ENCODE peak calls at places on chromosomes 16 and 17, in four cellular contexts. One of them, this sample, is unnamed.

GRCh38 chr17:18949566-18949965 is 2.4 kb upstream of the SLC5A10 start:
- DNase-seq in lower leg skin: no peak
- DNase-seq in non-pigmented ciliary epithelial cell: no peak
- DNase-seq in NCI-H1105 treated with DMSO at 0.1 percent for 48 hours: no peak
- DNase-seq in this sample: no peak

GRCh38 chr16:66442502-66443268 is 15.6 kb downstream of the BEAN1 start:
- DNase-seq in non-pigmented ciliary epithelial cell: no peak
- DNase-seq in lower leg skin: no peak
- DNase-seq in NCI-H1105 treated with DMSO at 0.1 percent for 48 hours: no peak
- DNase-seq in this sample: no peak

GRCh38 chr17:74842599-74843351 is 16.9 kb downstream of the GRIN2C start:
- DNase-seq in non-pigmented ciliary epithelial cell: no peak
- DNase-seq in lower leg skin: no peak
- DNase-seq in NCI-H1105 treated with DMSO at 0.1 percent for 48 hours: peak
- DNase-seq in this sample: peak

GRCh38 chr17:38798614-38799500 is 499 bp downstream of the PIP4K2B start:
- DNase-seq in non-pigmented ciliary epithelial cell: no peak
- DNase-seq in lower leg skin: peak
- DNase-seq in NCI-H1105 treated with DMSO at 0.1 percent for 48 hours: peak
- DNase-seq in this sample: peak

GRCh38 chr16:31072540-31073072 is 1.4 kb downstream of the ZNF668 start:
- DNase-seq in lower leg skin: no peak
- DNase-seq in non-pigmented ciliary epithelial cell: no peak
- DNase-seq in NCI-H1105 treated with DMSO at 0.1 percent for 48 hours: no peak
- DNase-seq in this sample: peak

GRCh38 chr17:28983286-28984240 is 22.3 kb downstream of the SEZ6 start:
- DNase-seq in lower leg skin: no peak
- DNase-seq in NCI-H1105 treated with DMSO at 0.1 percent for 48 hours: no peak
- DNase-seq in non-pigmented ciliary epithelial cell: no peak
- DNase-seq in this sample: no peak

GRCh38 chr16:30010817-30011504 is at the start of gene DOC2A:
- DNase-seq in lower leg skin: no peak
- DNase-seq in non-pigmented ciliary epithelial cell: no peak
- DNase-seq in NCI-H1105 treated with DMSO at 0.1 percent for 48 hours: peak
- DNase-seq in this sample: no peak

GRCh38 chr17:20988001-20988641 is 54.7 kb downstream of the USP22 start:
- DNase-seq in lower leg skin: no peak
- DNase-seq in NCI-H1105 treated with DMSO at 0.1 percent for 48 hours: no peak
- DNase-seq in non-pigmented ciliary epithelial cell: no peak
- DNase-seq in this sample: no peak

GRCh38 chr16:88487920-88488842 is 35.1 kb downstream of the ZFPM1 start:
- DNase-seq in NCI-H1105 treated with DMSO at 0.1 percent for 48 hours: no peak
- DNase-seq in non-pigmented ciliary epithelial cell: no peak
- DNase-seq in lower leg skin: no peak
- DNase-seq in this sample: no peak

GRCh38 chr17:5837055-5837491 is 233.1 kb upstream of the WSCD1 start:
- DNase-seq in NCI-H1105 treated with DMSO at 0.1 percent for 48 hours: no peak
- DNase-seq in lower leg skin: no peak
- DNase-seq in non-pigmented ciliary epithelial cell: peak
- DNase-seq in this sample: peak

GRCh38 chr17:80145076-80146075 is 1.6 kb downstream of the EIF4A3 start:
- DNase-seq in non-pigmented ciliary epithelial cell: no peak
- DNase-seq in NCI-H1105 treated with DMSO at 0.1 percent for 48 hours: no peak
- DNase-seq in lower leg skin: no peak
- DNase-seq in this sample: no peak

GRCh38 chr17:68676856-68677255 is 75.7 kb upstream of the FAM20A start:
- DNase-seq in non-pigmented ciliary epithelial cell: no peak
- DNase-seq in lower leg skin: no peak
- DNase-seq in NCI-H1105 treated with DMSO at 0.1 percent for 48 hours: no peak
- DNase-seq in this sample: no peak

GRCh38 chr17:69506489-69506888 is 92.0 kb downstream of the MAP2K6 start:
- DNase-seq in non-pigmented ciliary epithelial cell: no peak
- DNase-seq in lower leg skin: no peak
- DNase-seq in NCI-H1105 treated with DMSO at 0.1 percent for 48 hours: no peak
- DNase-seq in this sample: no peak

GRCh38 chr16:8753411-8754054 is 43.9 kb downstream of the TMEM186 start:
- DNase-seq in NCI-H1105 treated with DMSO at 0.1 percent for 48 hours: no peak
- DNase-seq in lower leg skin: no peak
- DNase-seq in non-pigmented ciliary epithelial cell: no peak
- DNase-seq in this sample: no peak

GRCh38 chr17:11135819-11136218 is 105.2 kb upstream of the SHISA6 start:
- DNase-seq in non-pigmented ciliary epithelial cell: no peak
- DNase-seq in lower leg skin: no peak
- DNase-seq in NCI-H1105 treated with DMSO at 0.1 percent for 48 hours: no peak
- DNase-seq in this sample: no peak

GRCh38 chr16:48352648-48353347 is 32.4 kb downstream of the SIAH1 start:
- DNase-seq in lower leg skin: no peak
- DNase-seq in non-pigmented ciliary epithelial cell: no peak
- DNase-seq in NCI-H1105 treated with DMSO at 0.1 percent for 48 hours: no peak
- DNase-seq in this sample: no peak

GRCh38 chr16:19177111-19177747 is 9.2 kb downstream of the SYT17 start:
- DNase-seq in NCI-H1105 treated with DMSO at 0.1 percent for 48 hours: no peak
- DNase-seq in lower leg skin: no peak
- DNase-seq in non-pigmented ciliary epithelial cell: no peak
- DNase-seq in this sample: no peak

GRCh38 chr16:26765087-26765486 is 301.6 kb upstream of the C16orf82 start:
- DNase-seq in lower leg skin: no peak
- DNase-seq in NCI-H1105 treated with DMSO at 0.1 percent for 48 hours: peak
- DNase-seq in non-pigmented ciliary epithelial cell: no peak
- DNase-seq in this sample: peak

GRCh38 chr17:6636616-6637457 is 3.7 kb downstream of the KIAA0753 start:
- DNase-seq in NCI-H1105 treated with DMSO at 0.1 percent for 48 hours: no peak
- DNase-seq in lower leg skin: no peak
- DNase-seq in non-pigmented ciliary epithelial cell: no peak
- DNase-seq in this sample: no peak

GRCh38 chr17:19368119-19368660 is 5.7 kb upstream of the B9D1 start:
- DNase-seq in non-pigmented ciliary epithelial cell: no peak
- DNase-seq in NCI-H1105 treated with DMSO at 0.1 percent for 48 hours: no peak
- DNase-seq in lower leg skin: no peak
- DNase-seq in this sample: no peak

GRCh38 chr17:38701504-38702165 is 3.4 kb upstream of the MLLT6 start:
- DNase-seq in lower leg skin: peak
- DNase-seq in NCI-H1105 treated with DMSO at 0.1 percent for 48 hours: peak
- DNase-seq in non-pigmented ciliary epithelial cell: peak
- DNase-seq in this sample: no peak

GRCh38 chr16:84169765-84170310 is 17.0 kb downstream of the TAF1C start:
- DNase-seq in non-pigmented ciliary epithelial cell: no peak
- DNase-seq in NCI-H1105 treated with DMSO at 0.1 percent for 48 hours: no peak
- DNase-seq in lower leg skin: no peak
- DNase-seq in this sample: no peak

GRCh38 chr17:1532836-1533602 is 16.6 kb upstream of the INPP5K start:
- DNase-seq in NCI-H1105 treated with DMSO at 0.1 percent for 48 hours: no peak
- DNase-seq in non-pigmented ciliary epithelial cell: no peak
- DNase-seq in lower leg skin: no peak
- DNase-seq in this sample: no peak

GRCh38 chr17:70084476-70084875 is 9.5 kb downstream of the KCNJ16 start:
- DNase-seq in NCI-H1105 treated with DMSO at 0.1 percent for 48 hours: no peak
- DNase-seq in lower leg skin: no peak
- DNase-seq in non-pigmented ciliary epithelial cell: no peak
- DNase-seq in this sample: peak

GRCh38 chr16:19997734-19998133 is 76.0 kb downstream of the GPR139 start:
- DNase-seq in non-pigmented ciliary epithelial cell: no peak
- DNase-seq in NCI-H1105 treated with DMSO at 0.1 percent for 48 hours: peak
- DNase-seq in lower leg skin: no peak
- DNase-seq in this sample: no peak

GRCh38 chr16:2365397-2365796 is 24.9 kb upstream of the ABCA3 start:
- DNase-seq in NCI-H1105 treated with DMSO at 0.1 percent for 48 hours: no peak
- DNase-seq in non-pigmented ciliary epithelial cell: no peak
- DNase-seq in lower leg skin: no peak
- DNase-seq in this sample: no peak

GRCh38 chr17:67558740-67559380 is 158.9 kb upstream of the NOL11 start:
- DNase-seq in lower leg skin: no peak
- DNase-seq in NCI-H1105 treated with DMSO at 0.1 percent for 48 hours: no peak
- DNase-seq in non-pigmented ciliary epithelial cell: no peak
- DNase-seq in this sample: no peak

GRCh38 chr16:71479420-71479819 is 9.7 kb downstream of the ZNF19 start:
- DNase-seq in non-pigmented ciliary epithelial cell: no peak
- DNase-seq in NCI-H1105 treated with DMSO at 0.1 percent for 48 hours: no peak
- DNase-seq in lower leg skin: no peak
- DNase-seq in this sample: peak

This sample was measured in hepatic stellate cell.